ENCODE peak calls at places on chromosomes 2 and 18, in six cellular contexts. One of them, this sample, is unnamed. For H3K4me1 and H3K36me3, the result is how much of the 10 kb centered on the place peaks cover.

GRCh38 chr2:113672297-113672696 is 45.2 kb downstream of the RABL2A start:
- DNase-seq in HepG2: no peak
- DNase-seq in right lobe of liver: no peak
- DNase-seq in heart left ventricle: no peak
- DNase-seq in IMR-90: no peak
- DNase-seq in Peyer's patch: no peak
- DNase-seq in this sample: no peak

GRCh38 chr2:26640331-26640745 is 828 bp downstream of the CIB4 start:
- DNase-seq in HepG2: peak
- DNase-seq in right lobe of liver: no peak
- DNase-seq in heart left ventricle: no peak
- DNase-seq in IMR-90: peak
- DNase-seq in Peyer's patch: peak
- DNase-seq in this sample: peak

GRCh38 chr2:210606001-210606400 is 49.6 kb downstream of the CPS1 start:
- DNase-seq in HepG2: no peak
- DNase-seq in right lobe of liver: no peak
- DNase-seq in heart left ventricle: no peak
- DNase-seq in IMR-90: peak
- DNase-seq in Peyer's patch: no peak
- DNase-seq in this sample: no peak

GRCh38 chr2:113212245-113213060 is 38.7 kb downstream of the PSD4 start:
- DNase-seq in HepG2: peak
- DNase-seq in right lobe of liver: no peak
- DNase-seq in heart left ventricle: peak
- DNase-seq in IMR-90: no peak
- DNase-seq in Peyer's patch: no peak
- DNase-seq in this sample: no peak

GRCh38 chr2:233329489-233330135 is 22.0 kb downstream of the SAG start:
- DNase-seq in HepG2: no peak
- DNase-seq in right lobe of liver: no peak
- DNase-seq in heart left ventricle: no peak
- DNase-seq in IMR-90: no peak
- DNase-seq in Peyer's patch: no peak
- DNase-seq in this sample: no peak

GRCh38 chr2:235238537-235238936 is 255.3 kb upstream of the AGAP1 start:
- DNase-seq in HepG2: no peak
- DNase-seq in right lobe of liver: no peak
- DNase-seq in heart left ventricle: peak
- DNase-seq in IMR-90: peak
- DNase-seq in Peyer's patch: no peak
- DNase-seq in this sample: peak

GRCh38 chr2:170554278-170554955 is 160.7 kb upstream of the SP5 start:
- DNase-seq in HepG2: no peak
- DNase-seq in right lobe of liver: peak
- DNase-seq in heart left ventricle: peak
- DNase-seq in IMR-90: no peak
- DNase-seq in Peyer's patch: no peak
- DNase-seq in this sample: peak

GRCh38 chr2:206020151-206020550 is 65.8 kb downstream of the INO80D start:
- DNase-seq in HepG2: no peak
- DNase-seq in right lobe of liver: no peak
- DNase-seq in heart left ventricle: no peak
- DNase-seq in IMR-90: no peak
- DNase-seq in Peyer's patch: no peak
- DNase-seq in this sample: no peak

GRCh38 chr18:76823574-76823973 is 1.2 kb downstream of the ZNF236 start:
- DNase-seq in HepG2: no peak
- DNase-seq in right lobe of liver: peak
- DNase-seq in heart left ventricle: no peak
- DNase-seq in IMR-90: peak
- DNase-seq in Peyer's patch: peak
- DNase-seq in this sample: no peak

GRCh38 chr2:170821631-170822291 is 5.1 kb downstream of the GAD1 start:
- DNase-seq in HepG2: no peak
- DNase-seq in right lobe of liver: no peak
- DNase-seq in heart left ventricle: no peak
- DNase-seq in IMR-90: no peak
- DNase-seq in Peyer's patch: no peak
- DNase-seq in this sample: no peak

GRCh38 chr2:146927080-146927714 is 917.6 kb upstream of the ACVR2A start:
- DNase-seq in HepG2: peak
- DNase-seq in right lobe of liver: no peak
- DNase-seq in heart left ventricle: no peak
- DNase-seq in IMR-90: peak
- DNase-seq in Peyer's patch: peak
- DNase-seq in this sample: peak

GRCh38 chr2:237486334-237486818 is 675 bp upstream of the MLPH start:
- DNase-seq in HepG2: no peak
- DNase-seq in right lobe of liver: peak
- DNase-seq in heart left ventricle: no peak
- DNase-seq in IMR-90: no peak
- DNase-seq in Peyer's patch: no peak
- DNase-seq in this sample: no peak

GRCh38 chr2:6893876-6894482 is 16.4 kb downstream of the RSAD2 start:
- DNase-seq in HepG2: no peak
- DNase-seq in right lobe of liver: no peak
- DNase-seq in heart left ventricle: no peak
- DNase-seq in IMR-90: no peak
- DNase-seq in Peyer's patch: no peak
- DNase-seq in this sample: no peak

GRCh38 chr18:58257461-58257860 is 213.4 kb downstream of the NEDD4L start:
- DNase-seq in HepG2: no peak
- DNase-seq in right lobe of liver: no peak
- DNase-seq in heart left ventricle: no peak
- DNase-seq in IMR-90: peak
- DNase-seq in Peyer's patch: no peak
- DNase-seq in this sample: no peak

GRCh38 chr2:174748948-174749347 is 15.3 kb downstream of the CHRNA1 start:
- DNase-seq in HepG2: peak
- DNase-seq in right lobe of liver: peak
- DNase-seq in heart left ventricle: peak
- DNase-seq in IMR-90: peak
- DNase-seq in Peyer's patch: peak
- DNase-seq in this sample: peak

GRCh38 chr2:234136461-234136860 is 86.0 kb downstream of the SPP2 start:
- DNase-seq in HepG2: no peak
- DNase-seq in right lobe of liver: no peak
- DNase-seq in heart left ventricle: no peak
- DNase-seq in IMR-90: no peak
- DNase-seq in Peyer's patch: no peak
- DNase-seq in this sample: no peak

GRCh38 chr2:20570249-20570648 is 80.6 kb downstream of the HS1BP3 start:
- DNase-seq in HepG2: no peak
- DNase-seq in right lobe of liver: no peak
- DNase-seq in heart left ventricle: no peak
- DNase-seq in IMR-90: no peak
- DNase-seq in Peyer's patch: no peak
- DNase-seq in this sample: no peak

GRCh38 chr2:101360229-101360628 is 27.1 kb downstream of the CREG2 start:
- DNase-seq in HepG2: no peak
- DNase-seq in right lobe of liver: no peak
- DNase-seq in heart left ventricle: no peak
- DNase-seq in IMR-90: peak
- DNase-seq in Peyer's patch: no peak
- DNase-seq in this sample: no peak

GRCh38 chr18:2914185-2914584 is 67.4 kb downstream of the EMILIN2 start:
- DNase-seq in HepG2: no peak
- DNase-seq in right lobe of liver: no peak
- DNase-seq in heart left ventricle: peak
- DNase-seq in IMR-90: no peak
- DNase-seq in Peyer's patch: peak
- DNase-seq in this sample: no peak

GRCh38 chr2:173278794-173279527 is 75.7 kb upstream of the CDCA7 start:
- DNase-seq in HepG2: no peak
- DNase-seq in right lobe of liver: no peak
- DNase-seq in heart left ventricle: no peak
- DNase-seq in IMR-90: no peak
- DNase-seq in Peyer's patch: no peak
- DNase-seq in this sample: no peak

GRCh38 chr2:48541696-48542389 is 11.9 kb downstream of the STON1 start:
- DNase-seq in HepG2: no peak
- DNase-seq in right lobe of liver: no peak
- DNase-seq in heart left ventricle: no peak
- DNase-seq in IMR-90: no peak
- DNase-seq in Peyer's patch: no peak
- DNase-seq in this sample: no peak

GRCh38 chr2:237482485-237482884 is 4.6 kb upstream of the MLPH start:
- DNase-seq in HepG2: peak
- DNase-seq in right lobe of liver: peak
- DNase-seq in heart left ventricle: peak
- DNase-seq in IMR-90: no peak
- DNase-seq in Peyer's patch: peak
- DNase-seq in this sample: peak

GRCh38 chr2:217980591-217980990 is 22.2 kb downstream of the TNS1 start:
- DNase-seq in HepG2: no peak
- DNase-seq in right lobe of liver: no peak
- DNase-seq in heart left ventricle: peak
- DNase-seq in IMR-90: no peak
- DNase-seq in Peyer's patch: peak
- DNase-seq in this sample: no peak
- H3K4me1 ChIP-seq in HepG2: under half
- H3K4me1 ChIP-seq in right lobe of liver: under half
- H3K4me1 ChIP-seq in heart left ventricle: under half
- H3K4me1 ChIP-seq in IMR-90: under half
- H3K4me1 ChIP-seq in Peyer's patch: under half
- H3K4me1 ChIP-seq in this sample: half or more

DNA sequence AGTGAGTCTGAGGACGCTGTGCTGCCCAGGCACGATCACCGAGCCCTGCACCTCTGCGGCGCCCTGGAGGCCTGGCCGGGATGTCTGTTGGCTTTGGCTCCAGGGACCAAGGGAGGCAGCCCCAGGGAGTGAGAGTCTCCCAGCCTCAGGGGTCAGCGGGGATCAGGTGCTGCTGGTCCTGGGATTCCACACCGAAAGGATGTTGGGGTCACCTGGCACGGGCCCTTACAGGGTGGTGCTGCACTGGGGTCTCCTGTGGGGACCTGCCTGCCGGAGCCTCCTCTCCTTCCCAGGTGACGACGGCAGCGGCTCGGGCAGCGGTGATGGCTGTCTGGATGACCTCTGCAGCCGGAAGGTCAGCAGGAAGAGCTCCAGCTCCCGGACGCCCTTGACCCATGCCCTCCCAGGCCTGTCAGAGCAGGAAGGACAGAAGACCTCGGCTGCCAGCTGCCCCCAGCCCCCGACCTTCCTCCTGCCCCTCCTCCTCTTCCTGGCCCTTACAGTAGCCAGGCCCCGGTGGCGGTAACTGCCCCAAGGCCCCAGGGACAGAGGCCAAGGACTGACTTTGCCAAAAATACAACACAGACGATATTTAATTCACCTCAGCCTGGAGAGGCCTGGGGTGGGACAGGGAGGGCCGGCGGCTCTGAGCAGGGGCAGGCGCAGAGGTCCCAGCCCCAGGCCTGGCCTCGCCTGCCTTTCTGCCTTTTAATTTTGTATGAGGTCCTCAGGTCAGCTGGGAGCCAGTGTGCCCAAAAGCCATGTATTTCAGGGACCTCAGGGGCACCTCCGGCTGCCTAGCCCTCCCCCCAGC is 30.5 kb downstream of the GPC1 start:
- DNase-seq in HepG2: no peak
- DNase-seq in right lobe of liver: no peak
- DNase-seq in heart left ventricle: peak
- DNase-seq in IMR-90: no peak
- DNase-seq in Peyer's patch: no peak
- DNase-seq in this sample: peak
- H3K36me3 ChIP-seq in HepG2: under half
- H3K36me3 ChIP-seq in right lobe of liver: under half
- H3K36me3 ChIP-seq in heart left ventricle: under half
- H3K36me3 ChIP-seq in IMR-90: under half
- H3K36me3 ChIP-seq in Peyer's patch: under half
- H3K36me3 ChIP-seq in this sample: half or more

DNA sequence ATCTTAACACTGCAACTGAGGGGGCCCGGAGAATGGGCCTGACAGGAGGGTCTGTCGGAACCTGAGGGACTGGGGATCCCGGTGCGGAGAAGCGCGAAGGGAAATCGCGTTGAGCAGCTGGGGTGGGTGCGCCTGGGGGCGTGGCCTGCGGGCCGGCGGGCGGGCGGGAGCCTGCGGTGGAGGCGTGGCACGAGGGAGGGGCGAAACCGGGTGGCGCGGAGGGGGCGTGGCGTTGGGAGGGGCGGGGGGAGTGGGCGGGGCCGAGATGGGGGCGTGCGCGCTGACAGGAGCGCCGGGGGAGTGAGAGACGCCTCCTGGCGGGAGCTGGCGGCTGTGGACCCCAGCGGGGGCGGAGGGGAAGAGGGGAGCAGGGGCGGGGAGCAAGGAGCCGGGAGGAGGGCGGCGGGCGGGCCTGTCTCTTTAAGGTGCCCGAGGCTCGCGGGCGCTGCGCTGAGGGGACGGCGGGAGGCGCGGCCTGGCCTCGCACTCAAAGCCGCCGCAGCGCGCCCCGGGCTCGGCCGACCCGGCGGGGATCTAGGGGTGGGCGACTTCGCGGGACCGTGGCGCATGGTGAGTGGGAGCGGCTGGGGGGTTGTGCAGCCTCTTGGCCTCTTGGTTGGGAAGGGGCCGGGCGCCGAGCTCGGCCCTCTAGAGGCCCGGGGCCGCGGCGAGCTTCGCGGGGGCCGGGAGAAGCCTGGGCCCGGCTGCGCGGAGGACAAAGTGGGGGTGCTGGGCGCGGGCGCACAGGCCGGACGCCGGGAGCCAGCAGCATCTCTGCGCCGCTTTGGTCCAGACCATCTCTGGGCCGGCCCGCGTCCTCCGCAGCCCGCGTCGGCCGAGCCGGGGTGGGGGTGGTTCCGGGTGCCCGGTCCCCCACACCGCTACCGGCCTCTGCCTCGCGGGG is at the start of gene TWSG1:
- DNase-seq in HepG2: peak
- DNase-seq in right lobe of liver: peak
- DNase-seq in heart left ventricle: peak
- DNase-seq in IMR-90: peak
- DNase-seq in Peyer's patch: peak
- DNase-seq in this sample: peak
- TF ChIP-seq POLR2A in HepG2: peak
- TF ChIP-seq POLR2A in right lobe of liver: peak
- TF ChIP-seq POLR2A in heart left ventricle: peak
- TF ChIP-seq POLR2A in IMR-90: no peak
- TF ChIP-seq POLR2A in Peyer's patch: peak
- TF ChIP-seq POLR2A in this sample: no peak

DNA sequence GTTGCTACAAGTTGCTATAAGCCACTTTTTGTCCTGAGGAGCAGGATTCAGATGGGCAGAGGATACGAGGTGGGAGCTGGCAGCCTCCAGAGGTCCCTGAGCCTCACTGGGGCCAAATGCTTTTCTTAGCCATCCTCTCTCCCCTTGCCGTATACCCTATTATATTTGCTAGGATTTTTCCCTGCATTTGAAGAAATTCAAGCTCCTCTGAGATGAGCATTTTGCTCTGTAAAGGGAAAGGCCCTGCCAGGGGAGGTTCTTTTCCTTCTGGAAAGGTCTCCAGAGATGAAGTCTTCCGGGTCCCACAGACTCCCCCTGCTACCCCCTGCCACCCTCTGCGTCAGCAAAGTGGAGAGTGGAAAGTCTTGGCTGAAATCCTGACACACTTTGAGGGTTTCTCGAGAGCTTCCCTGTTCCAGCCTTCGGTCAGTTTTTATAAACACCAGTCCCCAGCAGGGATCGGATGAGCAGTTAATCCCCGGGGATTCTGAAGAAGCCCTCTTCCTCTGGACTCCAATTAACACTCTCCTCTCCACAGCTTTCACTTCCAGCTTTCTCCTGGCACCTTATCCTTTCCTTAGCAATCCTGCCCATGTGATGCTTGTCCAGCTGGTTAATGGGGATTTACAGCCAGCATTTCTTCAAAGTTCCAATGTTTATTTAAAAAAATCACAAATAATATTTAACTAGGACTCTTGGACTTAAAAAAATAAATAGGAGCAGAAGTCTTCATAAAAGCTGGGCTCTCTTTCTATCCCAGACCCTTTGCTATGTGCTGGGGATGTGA is 13.1 kb downstream of the CYRIA start:
- DNase-seq in HepG2: no peak
- DNase-seq in right lobe of liver: no peak
- DNase-seq in heart left ventricle: no peak
- DNase-seq in IMR-90: peak
- DNase-seq in Peyer's patch: no peak
- DNase-seq in this sample: no peak
- H3K4me1 ChIP-seq in HepG2: under half
- H3K4me1 ChIP-seq in right lobe of liver: under half
- H3K4me1 ChIP-seq in heart left ventricle: under half
- H3K4me1 ChIP-seq in IMR-90: under half
- H3K4me1 ChIP-seq in Peyer's patch: under half
- H3K4me1 ChIP-seq in this sample: half or more

This sample was measured in stomach.